ENCODE peak calls at places on chromosomes 6 and 20, in six cellular contexts. I is gastrocnemius medialis; G is SJSA1; M is naive thymus-derived CD4-positive, alpha-beta T cell; C is stomach; O is HCT116. K is an unnamed sample.
A peak's percentile ranks its signal among the peaks of the same experiment; 100 is the strongest.

GRCh38 chr20:44932916-44933315 is 23.1 kb downstream of the PABPC1L start:
- DNase-seq in I (no peak), G (no peak), M (no peak), C (no peak), O (no peak), K (no peak)

GRCh38 chr6:15747354-15747883 is 84.6 kb upstream of the DTNBP1 start:
- DNase-seq in I (no peak), G (no peak), M (no peak), C (no peak), O (no peak), K (no peak)

GRCh38 chr6:137202078-137202477 is 17.1 kb downstream of the IFNGR1 start:
- DNase-seq in I (no peak), G (no peak), M (no peak), C (no peak), O (no peak), K (no peak)

GRCh38 chr6:117508450-117508971 is 26.0 kb downstream of the DCBLD1 start:
- DNase-seq in I (no peak), G (no peak), M (no peak), C (no peak), O (no peak), K (no peak)

GRCh38 chr20:47335251-47336012 is 21.1 kb downstream of the ZMYND8 start:
- DNase-seq in I (no peak), G (no peak), M (no peak), C (no peak), O (no peak), K (no peak)

GRCh38 chr6:150932976-150933375 is 67.5 kb downstream of the MTHFD1L start:
- DNase-seq in I (no peak), G (no peak), M (no peak), C (no peak), O (no peak), K (no peak)

GRCh38 chr20:46704714-46705377 is 4.6 kb upstream of the SLC2A10 start:
- DNase-seq in I (no peak), G (no peak), M (no peak), C (no peak), O (no peak), K (no peak)

GRCh38 chr6:80771941-80772340 is 665.5 kb downstream of the BCKDHB start:
- DNase-seq in I (no peak), G (no peak), M (no peak), C (no peak), O (no peak), K (peak; percentile 11)

GRCh38 chr20:50562262-50562701 is 52.1 kb downstream of the PTPN1 start:
- DNase-seq in I (peak; percentile 85), G (no peak), M (no peak), C (no peak), O (no peak), K (no peak)

GRCh38 chr6:109493865-109494264 is 10.8 kb upstream of the ZBTB24 start:
- DNase-seq in I (no peak), G (no peak), M (no peak), C (no peak), O (no peak), K (no peak)

GRCh38 chr20:21512634-21513180 is 1.2 kb downstream of the NKX2-2 start:
- DNase-seq in I (no peak), G (peak; percentile 65), M (no peak), C (no peak), O (no peak), K (peak; percentile 79)

GRCh38 chr20:61317966-61318520 is 66.0 kb downstream of the CDH4 start:
- DNase-seq in I (no peak), G (no peak), M (no peak), C (no peak), O (no peak), K (no peak)

GRCh38 chr20:46491354-46491753 is 22.0 kb downstream of the ZNF334 start:
- DNase-seq in I (no peak), G (no peak), M (no peak), C (no peak), O (no peak), K (no peak)

GRCh38 chr6:125753218-125753936 is 3.9 kb downstream of the HEY2 start:
- DNase-seq in I (no peak), G (no peak), M (peak; percentile 22), C (no peak), O (peak; percentile 13), K (no peak)

GRCh38 chr6:127317275-127318128 is 25.9 kb downstream of the ECHDC1 start:
- DNase-seq in I (no peak), G (no peak), M (no peak), C (no peak), O (no peak), K (no peak)

GRCh38 chr20:50318709-50319108 is 128.1 kb downstream of the CEBPB start:
- DNase-seq in I (no peak), G (no peak), M (no peak), C (no peak), O (no peak), K (no peak)

GRCh38 chr6:40312213-40313015 is 274.8 kb downstream of the LRFN2 start:
- DNase-seq in I (peak; percentile 26), G (no peak), M (no peak), C (no peak), O (no peak), K (no peak)

GRCh38 chr6:158649289-158650143 is at the start of gene SYTL3:
- DNase-seq in I (no peak), G (peak; percentile 93), M (peak; percentile 90), C (peak; percentile 64), O (no peak), K (no peak)

GRCh38 chr6:48736486-48737206 is 625.6 kb upstream of the PTCHD4 start:
- DNase-seq in I (no peak), G (no peak), M (no peak), C (no peak), O (no peak), K (no peak)

GRCh38 chr20:55415567-55416142 is 589.7 kb downstream of the CBLN4 start:
- DNase-seq in I (no peak), G (no peak), M (no peak), C (no peak), O (no peak), K (peak; percentile 49)

GRCh38 chr6:132527791-132528190 is 10.3 kb upstream of the TAAR9 start:
- DNase-seq in I (no peak), G (no peak), M (no peak), C (no peak), O (peak; percentile 83), K (no peak)

GRCh38 chr20:53828673-53829085 is 235.0 kb upstream of the ZNF217 start:
- DNase-seq in I (no peak), G (peak; percentile 85), M (no peak), C (no peak), O (peak; percentile 29), K (no peak)

GRCh38 chr20:25207960-25208534 is 12.5 kb downstream of the ENTPD6 start:
- DNase-seq in I (no peak), G (no peak), M (no peak), C (peak; percentile 16), O (no peak), K (no peak)

GRCh38 chr6:164911873-164912580 is 397.4 kb downstream of the C6orf118 start:
- DNase-seq in I (no peak), G (no peak), M (no peak), C (no peak), O (no peak), K (no peak)

GRCh38 chr6:66662196-66662595 is 955.2 kb upstream of the EYS start:
- DNase-seq in I (no peak), G (no peak), M (no peak), C (no peak), O (no peak), K (peak; percentile 22)

GRCh38 chr6:38610050-38610619 is 29.6 kb downstream of the BTBD9 start:
- DNase-seq in I (no peak), G (no peak), M (no peak), C (no peak), O (no peak), K (no peak)

GRCh38 chr6:3281669-3282460 is 23.1 kb downstream of the PSMG4 start:
- DNase-seq in I (peak; percentile 56), G (no peak), M (no peak), C (no peak), O (no peak), K (peak; percentile 65)

GRCh38 chr20:62066339-62066982 is 780 bp upstream of the TAF4 start:
- DNase-seq in I (no peak), G (no peak), M (peak; percentile 45), C (peak; percentile 57), O (no peak), K (peak; percentile 95)

GRCh38 chr20:7760261-7761048 is 179.8 kb downstream of the HAO1 start:
- DNase-seq in I (no peak), G (no peak), M (no peak), C (no peak), O (no peak), K (no peak)

GRCh38 chr20:5180933-5181332 is 54.1 kb downstream of the CDS2 start:
- DNase-seq in I (no peak), G (no peak), M (no peak), C (no peak), O (no peak), K (no peak)
- H3K4me3 ChIP-seq in I (no peak overlapping the region), G (no peak overlapping the region), M (no peak overlapping the region), C (no peak overlapping the region), O (no peak overlapping the region), K (no peak overlapping the region)

GRCh38 chr6:5515200-5515599 is 253.9 kb downstream of the FARS2 start:
- DNase-seq in I (no peak), G (no peak), M (no peak), C (no peak), O (no peak), K (no peak)
- H3K27me3 ChIP-seq in I (no peaks in the 10 kb centered on the region), G (no peaks in the 10 kb centered on the region), M (no peaks in the 10 kb centered on the region), C (no peaks in the 10 kb centered on the region), O (no peaks in the 10 kb centered on the region), K (no peaks in the 10 kb centered on the region)

DNA sequence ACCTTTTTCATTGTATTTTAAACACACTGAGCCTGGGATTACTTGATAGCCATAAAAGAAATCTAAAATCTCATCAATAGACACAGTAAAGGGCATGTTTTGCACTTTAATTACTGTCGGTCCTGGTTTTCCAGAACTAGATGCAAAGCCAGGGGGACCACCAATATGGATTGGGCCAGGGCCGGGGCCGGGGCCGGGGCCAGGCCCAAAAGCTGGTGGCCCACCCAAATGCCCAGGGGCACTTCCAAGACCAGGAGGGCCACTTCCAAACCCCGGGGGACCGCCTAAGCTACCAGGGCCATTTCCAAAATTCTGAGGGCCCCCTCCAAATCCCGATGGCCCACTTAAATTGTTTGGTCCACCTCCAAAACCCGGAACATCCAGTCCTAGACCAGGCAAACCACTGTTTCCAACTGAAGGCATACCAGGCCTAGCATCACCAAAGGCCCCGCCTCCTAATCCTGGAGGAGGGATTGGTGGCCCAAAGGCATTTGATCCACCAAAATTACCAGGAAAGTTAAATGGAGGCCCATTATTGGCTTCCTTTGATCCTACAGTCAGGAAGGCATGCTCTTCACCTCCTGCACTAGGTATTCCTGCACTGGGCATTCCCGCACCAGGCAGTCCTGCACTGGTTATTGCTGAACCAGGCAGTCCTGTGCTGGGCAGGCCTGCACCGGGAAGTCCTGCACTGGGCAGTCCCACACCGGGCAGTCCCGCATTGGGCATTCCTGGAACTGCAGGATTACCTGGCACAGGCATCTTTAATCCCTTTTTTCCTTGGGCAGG is 11.9 kb downstream of the CPNE1 start:
- DNase-seq in I (no peak), G (no peak), M (no peak), C (no peak), O (no peak), K (no peak)
- H3K36me3 ChIP-seq in I (no peaks in the 10 kb centered on the region), G (peaks cover 82% of the 10 kb centered on the region), M (peaks cover 15% of the 10 kb centered on the region), C (peaks cover 43% of the 10 kb centered on the region), O (peaks cover 60% of the 10 kb centered on the region), K (peaks cover 10% of the 10 kb centered on the region)

DNA sequence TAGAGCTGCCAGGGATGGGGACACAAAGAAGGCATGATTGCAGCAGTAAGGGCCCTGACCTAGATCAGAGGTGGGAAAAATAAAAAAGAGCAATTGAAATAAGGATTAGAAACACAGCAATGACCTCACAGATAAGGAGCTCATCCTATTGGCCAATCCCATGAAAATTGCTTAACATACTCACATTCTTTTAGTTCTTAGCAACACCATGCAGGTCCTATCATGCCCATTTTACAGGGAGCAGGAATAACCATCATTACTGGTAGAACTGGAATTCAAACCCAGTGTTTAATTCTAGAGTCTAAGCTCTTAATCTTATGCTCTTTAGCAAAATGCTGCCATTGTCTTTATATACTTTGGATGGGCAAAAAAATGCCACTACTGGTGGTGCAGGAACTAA is 267.7 kb downstream of the RNF144B start:
- DNase-seq in I (no peak), G (no peak), M (no peak), C (no peak), O (no peak), K (no peak)
- H3K4me3 ChIP-seq in I (no peak overlapping the region), G (no peak overlapping the region), M (no peak overlapping the region), C (no peak overlapping the region), O (no peak overlapping the region), K (no peak overlapping the region)